ENCODE peak calls at places on chromosomes 5 and 9, in four cellular contexts. One of them, this sample, is unnamed.

GRCh38 chr9:128550226-128550625 is 2.2 kb upstream of the SPTAN1 start:
- DNase-seq in right cardiac atrium: no peak
- DNase-seq in heart right ventricle: no peak
- DNase-seq in aorta: no peak
- DNase-seq in this sample: no peak

GRCh38 chr5:10334830-10335229 is 18.7 kb upstream of the MARCHF6 start:
- DNase-seq in right cardiac atrium: no peak
- DNase-seq in heart right ventricle: no peak
- DNase-seq in aorta: no peak
- DNase-seq in this sample: no peak

GRCh38 chr5:176535655-176536131 is 1.5 kb downstream of the RNF44 start:
- DNase-seq in right cardiac atrium: peak
- DNase-seq in heart right ventricle: no peak
- DNase-seq in aorta: no peak
- DNase-seq in this sample: peak

GRCh38 chr9:36847781-36848673 is 186.0 kb downstream of the PAX5 start:
- DNase-seq in right cardiac atrium: no peak
- DNase-seq in heart right ventricle: no peak
- DNase-seq in aorta: peak
- DNase-seq in this sample: no peak

GRCh38 chr9:129394011-129394919 is 216.2 kb upstream of the IER5L start:
- DNase-seq in right cardiac atrium: no peak
- DNase-seq in heart right ventricle: no peak
- DNase-seq in aorta: peak
- DNase-seq in this sample: no peak

GRCh38 chr9:88173378-88173999 is 35.2 kb upstream of the SPATA31C2 start:
- DNase-seq in right cardiac atrium: peak
- DNase-seq in heart right ventricle: peak
- DNase-seq in aorta: peak
- DNase-seq in this sample: peak

GRCh38 chr5:66989286-66989685 is 207.3 kb downstream of the CD180 start:
- DNase-seq in right cardiac atrium: no peak
- DNase-seq in heart right ventricle: no peak
- DNase-seq in aorta: no peak
- DNase-seq in this sample: no peak

GRCh38 chr5:142222881-142223558 is 101.8 kb downstream of the SPRY4 start:
- DNase-seq in right cardiac atrium: no peak
- DNase-seq in heart right ventricle: no peak
- DNase-seq in aorta: no peak
- DNase-seq in this sample: no peak

GRCh38 chr9:30622551-30622950 is 1761.9 kb upstream of the ACO1 start:
- DNase-seq in right cardiac atrium: no peak
- DNase-seq in heart right ventricle: no peak
- DNase-seq in aorta: no peak
- DNase-seq in this sample: no peak

GRCh38 chr5:177113566-177114424 is 19.8 kb upstream of the NSD1 start:
- DNase-seq in right cardiac atrium: peak
- DNase-seq in heart right ventricle: peak
- DNase-seq in aorta: peak
- DNase-seq in this sample: peak

GRCh38 chr5:177537389-177538361 is 16.7 kb downstream of the FAM193B start:
- DNase-seq in right cardiac atrium: peak
- DNase-seq in heart right ventricle: peak
- DNase-seq in aorta: peak
- DNase-seq in this sample: peak

GRCh38 chr9:16118090-16118489 is 565.2 kb downstream of the CCDC171 start:
- DNase-seq in right cardiac atrium: no peak
- DNase-seq in heart right ventricle: no peak
- DNase-seq in aorta: no peak
- DNase-seq in this sample: no peak

GRCh38 chr5:145697251-145698016 is 137.7 kb downstream of the PRELID2 start:
- DNase-seq in right cardiac atrium: no peak
- DNase-seq in heart right ventricle: no peak
- DNase-seq in aorta: no peak
- DNase-seq in this sample: peak

GRCh38 chr9:136684799-136685198 is 2.5 kb downstream of the AGPAT2 start:
- DNase-seq in right cardiac atrium: peak
- DNase-seq in heart right ventricle: no peak
- DNase-seq in aorta: no peak
- DNase-seq in this sample: no peak

GRCh38 chr5:107431998-107432397 is 238.7 kb downstream of the EFNA5 start:
- DNase-seq in right cardiac atrium: no peak
- DNase-seq in heart right ventricle: no peak
- DNase-seq in aorta: no peak
- DNase-seq in this sample: no peak

GRCh38 chr9:136536051-136536720 is 9.7 kb downstream of the NOTCH1 start:
- DNase-seq in right cardiac atrium: no peak
- DNase-seq in heart right ventricle: no peak
- DNase-seq in aorta: no peak
- DNase-seq in this sample: no peak

GRCh38 chr9:114779352-114779845 is 26.4 kb downstream of the TNFSF15 start:
- DNase-seq in right cardiac atrium: peak
- DNase-seq in heart right ventricle: peak
- DNase-seq in aorta: peak
- DNase-seq in this sample: peak

GRCh38 chr5:73540192-73540591 is 25.2 kb downstream of the ANKRA2 start:
- DNase-seq in right cardiac atrium: no peak
- DNase-seq in heart right ventricle: no peak
- DNase-seq in aorta: no peak
- DNase-seq in this sample: no peak

GRCh38 chr5:128227984-128228383 is 144.4 kb downstream of the SLC12A2 start:
- DNase-seq in right cardiac atrium: no peak
- DNase-seq in heart right ventricle: no peak
- DNase-seq in aorta: no peak
- DNase-seq in this sample: no peak

GRCh38 chr9:136244116-136244775 is 1.4 kb downstream of the QSOX2 start:
- DNase-seq in right cardiac atrium: no peak
- DNase-seq in heart right ventricle: no peak
- DNase-seq in aorta: no peak
- DNase-seq in this sample: no peak

GRCh38 chr5:592158-592557 is 20.0 kb upstream of the CEP72 start:
- DNase-seq in right cardiac atrium: no peak
- DNase-seq in heart right ventricle: no peak
- DNase-seq in aorta: no peak
- DNase-seq in this sample: no peak

GRCh38 chr9:113581865-113582697 is 118.6 kb downstream of the RGS3 start:
- DNase-seq in right cardiac atrium: peak
- DNase-seq in heart right ventricle: peak
- DNase-seq in aorta: peak
- DNase-seq in this sample: peak

GRCh38 chr9:74800226-74800625 is 87.5 kb downstream of the TRPM6 start:
- DNase-seq in right cardiac atrium: no peak
- DNase-seq in heart right ventricle: no peak
- DNase-seq in aorta: no peak
- DNase-seq in this sample: no peak

GRCh38 chr9:88476491-88477271 is 58.3 kb upstream of the NXNL2 start:
- DNase-seq in right cardiac atrium: no peak
- DNase-seq in heart right ventricle: no peak
- DNase-seq in aorta: no peak
- DNase-seq in this sample: no peak

GRCh38 chr9:114315723-114316363 is 7.1 kb upstream of the ORM1 start:
- DNase-seq in right cardiac atrium: no peak
- DNase-seq in heart right ventricle: no peak
- DNase-seq in aorta: no peak
- DNase-seq in this sample: peak

GRCh38 chr5:143679777-143680176 is 132.2 kb upstream of the HMHB1 start:
- DNase-seq in right cardiac atrium: no peak
- DNase-seq in heart right ventricle: no peak
- DNase-seq in aorta: no peak
- DNase-seq in this sample: no peak

GRCh38 chr5:111398013-111398412 is 114.3 kb downstream of the STARD4 start:
- DNase-seq in right cardiac atrium: no peak
- DNase-seq in heart right ventricle: no peak
- DNase-seq in aorta: no peak
- DNase-seq in this sample: no peak

GRCh38 chr5:124157320-124157719 is 589.1 kb downstream of the ZNF608 start:
- DNase-seq in right cardiac atrium: no peak
- DNase-seq in heart right ventricle: no peak
- DNase-seq in aorta: no peak
- DNase-seq in this sample: no peak

GRCh38 chr5:143717400-143717799 is 94.6 kb upstream of the HMHB1 start:
- DNase-seq in right cardiac atrium: no peak
- DNase-seq in heart right ventricle: no peak
- DNase-seq in aorta: no peak
- DNase-seq in this sample: no peak

GRCh38 chr5:73770601-73771025 is 144.6 kb downstream of the ARHGEF28 start:
- DNase-seq in right cardiac atrium: no peak
- DNase-seq in heart right ventricle: no peak
- DNase-seq in aorta: no peak
- DNase-seq in this sample: no peak

GRCh38 chr5:124519396-124519795 is 227.0 kb downstream of the ZNF608 start:
- DNase-seq in right cardiac atrium: no peak
- DNase-seq in heart right ventricle: peak
- DNase-seq in aorta: peak
- DNase-seq in this sample: peak

GRCh38 chr9:125143377-125144090 is at the start of gene SCAI:
- DNase-seq in right cardiac atrium: peak
- DNase-seq in heart right ventricle: peak
- DNase-seq in aorta: peak
- DNase-seq in this sample: peak

GRCh38 chr9:125140576-125140975 is 2.8 kb downstream of the SCAI start:
- DNase-seq in right cardiac atrium: no peak
- DNase-seq in heart right ventricle: no peak
- DNase-seq in aorta: no peak
- DNase-seq in this sample: no peak

GRCh38 chr9:125141251-125141650 is 2.1 kb downstream of the SCAI start:
- DNase-seq in right cardiac atrium: no peak
- DNase-seq in heart right ventricle: no peak
- DNase-seq in aorta: no peak
- DNase-seq in this sample: no peak

GRCh38 chr9:125141751-125142150 is 1.6 kb downstream of the SCAI start:
- DNase-seq in right cardiac atrium: no peak
- DNase-seq in heart right ventricle: no peak
- DNase-seq in aorta: no peak
- DNase-seq in this sample: no peak

DNA sequence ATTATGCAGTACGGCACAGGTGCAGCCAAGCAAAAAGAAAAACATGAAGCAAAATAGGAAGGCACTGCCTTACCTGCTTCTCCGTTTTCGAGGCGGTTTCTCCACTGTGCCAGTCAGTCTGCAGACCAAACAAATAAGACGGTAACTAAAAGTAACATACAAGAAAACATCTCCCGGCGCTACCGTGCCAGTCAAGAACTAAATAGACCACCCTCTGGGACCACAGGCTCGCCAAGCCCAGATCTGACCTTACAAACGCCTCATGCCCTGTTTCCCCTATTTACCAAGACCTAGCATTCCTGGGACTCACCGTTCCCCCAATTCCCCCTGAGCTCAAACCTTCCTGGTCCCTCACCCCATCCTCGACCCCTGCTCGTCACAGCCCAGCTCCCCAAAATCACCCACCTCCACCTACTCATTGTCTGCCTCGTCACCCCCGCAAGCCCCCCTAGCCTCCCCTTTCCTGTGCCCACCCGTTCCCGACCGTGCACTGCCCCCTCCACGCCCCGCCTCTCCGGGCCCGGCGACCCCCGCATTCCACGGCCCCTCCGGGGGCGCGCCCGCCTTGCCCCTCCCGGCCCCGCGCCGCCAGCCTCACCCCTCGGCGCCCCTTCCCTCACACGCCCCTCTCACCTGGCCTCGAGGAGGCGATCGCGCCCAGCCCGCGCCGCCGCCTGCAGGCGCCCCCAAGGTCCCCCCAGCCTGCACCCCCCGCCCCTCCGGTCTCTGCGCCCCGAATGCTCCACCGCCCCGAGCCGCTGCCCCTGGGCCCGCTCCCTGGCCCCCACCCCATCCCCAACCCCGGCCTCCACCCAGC is 560 bp downstream of the SCAI start:
- DNase-seq in right cardiac atrium: no peak
- DNase-seq in heart right ventricle: peak
- DNase-seq in aorta: peak
- DNase-seq in this sample: peak
- H3K27ac ChIP-seq in right cardiac atrium: no peak
- H3K27ac ChIP-seq in heart right ventricle: peak
- H3K27ac ChIP-seq in aorta: no peak
- H3K27ac ChIP-seq in this sample: peak

GRCh38 chr9:33190021-33190420 is 22.9 kb upstream of the B4GALT1 start:
- DNase-seq in right cardiac atrium: no peak
- DNase-seq in heart right ventricle: no peak
- DNase-seq in aorta: no peak
- DNase-seq in this sample: no peak
- H3K27ac ChIP-seq in right cardiac atrium: no peak
- H3K27ac ChIP-seq in heart right ventricle: no peak
- H3K27ac ChIP-seq in aorta: no peak
- H3K27ac ChIP-seq in this sample: no peak

DNA sequence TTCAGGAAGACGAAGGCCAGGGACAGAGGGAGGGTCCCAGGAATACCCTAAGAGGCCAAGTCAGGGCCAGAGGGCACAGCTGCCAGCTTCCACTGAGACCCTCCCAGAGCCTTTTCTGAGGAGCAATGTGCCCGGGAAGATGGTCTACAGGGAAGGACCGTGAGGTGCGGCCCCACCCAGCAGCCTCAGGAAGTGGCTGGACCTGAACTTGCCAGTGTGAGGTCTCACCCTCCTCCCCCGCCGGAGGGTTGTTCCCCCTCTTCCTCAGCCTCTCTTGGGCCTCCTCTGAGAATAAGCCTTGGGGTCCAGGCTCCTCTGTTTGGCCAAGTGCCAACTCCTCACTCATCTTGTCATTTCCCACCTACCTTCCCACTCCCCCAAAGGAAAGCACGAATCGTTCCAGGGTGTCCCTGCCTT is 13.4 kb upstream of the SLC25A51 start:
- DNase-seq in right cardiac atrium: no peak
- DNase-seq in heart right ventricle: no peak
- DNase-seq in aorta: no peak
- DNase-seq in this sample: peak
- H3K27ac ChIP-seq in right cardiac atrium: peak
- H3K27ac ChIP-seq in heart right ventricle: peak
- H3K27ac ChIP-seq in aorta: no peak
- H3K27ac ChIP-seq in this sample: peak

GRCh38 chr9:91422832-91423711 is 560 bp downstream of the NFIL3 start:
- DNase-seq in right cardiac atrium: peak
- DNase-seq in heart right ventricle: peak
- DNase-seq in aorta: peak
- DNase-seq in this sample: peak
- H3K27ac ChIP-seq in right cardiac atrium: peak
- H3K27ac ChIP-seq in heart right ventricle: peak
- H3K27ac ChIP-seq in aorta: peak
- H3K27ac ChIP-seq in this sample: peak

DNA sequence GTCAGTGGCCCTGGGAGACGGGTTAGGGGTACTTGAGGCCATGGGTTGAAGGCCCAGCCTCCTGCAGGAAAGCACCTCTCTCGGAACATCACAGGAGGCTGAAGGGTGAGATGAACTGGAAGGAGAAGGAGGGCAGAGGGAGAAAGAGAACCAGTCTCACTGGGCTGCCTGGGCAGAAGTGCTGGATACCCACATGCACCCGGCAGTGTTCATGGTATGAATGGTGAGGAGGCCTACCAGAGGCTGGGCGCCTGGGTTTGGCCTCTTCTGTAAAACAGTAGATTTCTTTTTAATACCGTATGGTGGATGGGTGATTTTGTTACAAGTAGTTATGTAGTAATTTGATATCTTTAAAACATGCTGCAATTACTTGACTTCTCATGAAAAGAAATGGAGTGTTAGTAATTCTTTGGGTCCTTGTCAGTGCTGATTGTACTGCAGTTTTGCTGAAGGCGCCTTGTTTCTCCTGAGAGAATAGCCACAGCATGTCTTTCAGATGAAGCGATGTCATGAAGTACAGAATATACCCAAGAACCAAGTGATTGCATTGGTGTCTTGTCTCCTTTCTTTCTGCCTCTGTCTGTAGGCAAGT is 258.6 kb downstream of the FANCC start:
- DNase-seq in right cardiac atrium: no peak
- DNase-seq in heart right ventricle: no peak
- DNase-seq in aorta: no peak
- DNase-seq in this sample: no peak
- H3K27ac ChIP-seq in right cardiac atrium: no peak
- H3K27ac ChIP-seq in heart right ventricle: peak
- H3K27ac ChIP-seq in aorta: peak
- H3K27ac ChIP-seq in this sample: peak

This sample was measured in body of pancreas.